ENCODE peak calls at places on chromosomes 1 and 21, in eight cellular contexts. A is AG10803; W is A172; X is stimulated activated CD4-positive, alpha-beta T cell treated with anti-CD3 and anti-CD28 coated beads, Interleukin-2, amount 100 ng/mL, for 24 hours; U is NCI-H2171 treated with DMSO at 0.1 percent for 48 hours; F is upper lobe of left lung; J is naive thymus-derived CD4-positive, alpha-beta T cell; K is GM03348. H is an unnamed sample.

GRCh38 chr1:230821346-230821745 is 47.0 kb downstream of the C1orf198 start:
- DNase-seq in K (no peak), A (no peak), U (no peak), J (no peak), W (no peak), F (no peak), X (no peak), H (no peak)

GRCh38 chr1:63651110-63651776 is 58.0 kb downstream of the PGM1 start:
- DNase-seq in K (peak), W (peak), J (peak), F (no peak), A (no peak), U (no peak), X (no peak), H (no peak)

GRCh38 chr1:13661539-13661938 is 38.4 kb upstream of the PRDM2 start:
- DNase-seq in J (no peak), A (peak), F (no peak), X (no peak), W (peak), U (no peak), K (peak), H (no peak)

GRCh38 chr1:86104606-86105532 is 51.7 kb downstream of the COL24A1 start:
- DNase-seq in K (no peak), X (no peak), W (no peak), F (no peak), U (no peak), J (no peak), A (no peak), H (no peak)

GRCh38 chr21:16424331-16424749 is 694.6 kb downstream of the USP25 start:
- DNase-seq in F (no peak), U (no peak), J (no peak), W (peak), A (no peak), X (no peak), K (no peak), H (no peak)

GRCh38 chr1:227170361-227171166 is 147.7 kb downstream of the CDC42BPA start:
- DNase-seq in F (no peak), U (no peak), K (peak), J (no peak), X (no peak), A (peak), W (no peak), H (no peak)

GRCh38 chr21:20639026-20639425 is 359.2 kb upstream of the NCAM2 start:
- DNase-seq in X (no peak), F (no peak), J (no peak), W (no peak), K (no peak), U (no peak), A (no peak), H (no peak)

GRCh38 chr21:35603471-35603870 is 456.9 kb downstream of the SETD4 start:
- DNase-seq in W (no peak), U (peak), F (no peak), J (no peak), A (no peak), X (no peak), K (no peak), H (no peak)

GRCh38 chr1:38231941-38232340 is 185.3 kb upstream of the POU3F1 start:
- DNase-seq in U (no peak), J (no peak), A (no peak), X (no peak), W (no peak), F (no peak), K (no peak), H (no peak)

GRCh38 chr1:19764848-19765247 is 34.9 kb downstream of the TMCO4 start:
- DNase-seq in W (peak), K (no peak), J (no peak), A (no peak), F (no peak), U (no peak), X (no peak), H (no peak)

GRCh38 chr1:169941982-169942830 is 48.5 kb upstream of the SCYL3 start:
- DNase-seq in U (no peak), F (no peak), J (no peak), A (peak), X (no peak), W (peak), K (peak), H (no peak)

GRCh38 chr1:207499573-207499972 is 3.6 kb downstream of the CR1 start:
- DNase-seq in J (peak), W (peak), U (peak), A (peak), K (peak), X (peak), F (peak), H (peak)

GRCh38 chr1:184036517-184036949 is 995 bp downstream of the COLGALT2 start:
- DNase-seq in J (no peak), W (peak), A (peak), K (peak), U (peak), X (no peak), F (no peak), H (no peak)

GRCh38 chr1:26317612-26318337 is at the start of gene CD52:
- DNase-seq in F (no peak), J (peak), K (no peak), U (no peak), W (no peak), X (peak), A (no peak), H (no peak)

GRCh38 chr1:202304370-202304769 is 37.4 kb downstream of the UBE2T start:
- DNase-seq in K (no peak), X (no peak), W (no peak), J (no peak), F (no peak), A (no peak), U (no peak), H (no peak)

GRCh38 chr1:209150114-209150513 is 433.4 kb upstream of the CAMK1G start:
- DNase-seq in J (no peak), A (peak), U (no peak), X (no peak), F (no peak), W (peak), K (peak), H (peak)

GRCh38 chr1:43054961-43055360 is 96.3 kb upstream of the SLC2A1 start:
- DNase-seq in X (no peak), U (no peak), J (no peak), K (no peak), W (no peak), A (no peak), F (no peak), H (no peak)

GRCh38 chr1:187999973-188000372 is 1171.2 kb downstream of the PLA2G4A start:
- DNase-seq in K (no peak), X (no peak), U (peak), A (no peak), W (no peak), J (no peak), F (no peak), H (no peak)

GRCh38 chr1:14733053-14733778 is 134.7 kb downstream of the KAZN start:
- DNase-seq in J (no peak), W (peak), K (peak), X (no peak), U (peak), F (no peak), A (peak), H (no peak)